ENCODE peak calls at places on chromosomes 5 and 9, in eight cellular contexts. One of them, this sample, is unnamed. For H3K4me1 and H3K9me3, the result is how much of the 10 kb centered on the place peaks cover.

GRCh38 chr9:129954868-129955550 is 88.0 kb downstream of the FNBP1 start:
- DNase-seq in naive thymus-derived CD4-positive, alpha-beta T cell: no peak
- DNase-seq in CD8-positive, alpha-beta T cell: no peak
- DNase-seq in endothelial cell of umbilical vein: peak
- DNase-seq in ovary: no peak
- DNase-seq in adrenal gland: peak
- DNase-seq in suprapubic skin: no peak
- DNase-seq in effector memory CD4-positive, alpha-beta T cell: no peak
- DNase-seq in this sample: peak

GRCh38 chr5:109563189-109563588 is 126.5 kb upstream of the MAN2A1 start:
- DNase-seq in CD8-positive, alpha-beta T cell: no peak
- DNase-seq in adrenal gland: no peak
- DNase-seq in naive thymus-derived CD4-positive, alpha-beta T cell: no peak
- DNase-seq in effector memory CD4-positive, alpha-beta T cell: no peak
- DNase-seq in suprapubic skin: no peak
- DNase-seq in endothelial cell of umbilical vein: no peak
- DNase-seq in ovary: no peak
- DNase-seq in this sample: no peak

GRCh38 chr9:126538550-126538949 is 75.2 kb upstream of the LMX1B start:
- DNase-seq in adrenal gland: no peak
- DNase-seq in naive thymus-derived CD4-positive, alpha-beta T cell: no peak
- DNase-seq in CD8-positive, alpha-beta T cell: no peak
- DNase-seq in endothelial cell of umbilical vein: no peak
- DNase-seq in suprapubic skin: no peak
- DNase-seq in ovary: no peak
- DNase-seq in effector memory CD4-positive, alpha-beta T cell: no peak
- DNase-seq in this sample: no peak

GRCh38 chr5:83096660-83097334 is 19.4 kb downstream of the XRCC4 start:
- DNase-seq in adrenal gland: no peak
- DNase-seq in suprapubic skin: no peak
- DNase-seq in ovary: no peak
- DNase-seq in effector memory CD4-positive, alpha-beta T cell: no peak
- DNase-seq in naive thymus-derived CD4-positive, alpha-beta T cell: no peak
- DNase-seq in endothelial cell of umbilical vein: no peak
- DNase-seq in CD8-positive, alpha-beta T cell: no peak
- DNase-seq in this sample: no peak

GRCh38 chr5:112983307-112983811 is 6.8 kb downstream of the DCP2 start:
- DNase-seq in suprapubic skin: no peak
- DNase-seq in adrenal gland: no peak
- DNase-seq in CD8-positive, alpha-beta T cell: no peak
- DNase-seq in ovary: no peak
- DNase-seq in naive thymus-derived CD4-positive, alpha-beta T cell: no peak
- DNase-seq in effector memory CD4-positive, alpha-beta T cell: no peak
- DNase-seq in endothelial cell of umbilical vein: no peak
- DNase-seq in this sample: no peak

GRCh38 chr9:114591206-114591853 is 3.8 kb downstream of the ATP6V1G1 start:
- DNase-seq in endothelial cell of umbilical vein: no peak
- DNase-seq in adrenal gland: no peak
- DNase-seq in ovary: no peak
- DNase-seq in suprapubic skin: no peak
- DNase-seq in naive thymus-derived CD4-positive, alpha-beta T cell: no peak
- DNase-seq in effector memory CD4-positive, alpha-beta T cell: no peak
- DNase-seq in CD8-positive, alpha-beta T cell: no peak
- DNase-seq in this sample: no peak

GRCh38 chr9:111644195-111644772 is 13.2 kb downstream of the DNAJC25 start:
- DNase-seq in naive thymus-derived CD4-positive, alpha-beta T cell: no peak
- DNase-seq in ovary: no peak
- DNase-seq in effector memory CD4-positive, alpha-beta T cell: no peak
- DNase-seq in adrenal gland: no peak
- DNase-seq in CD8-positive, alpha-beta T cell: no peak
- DNase-seq in endothelial cell of umbilical vein: no peak
- DNase-seq in suprapubic skin: no peak
- DNase-seq in this sample: no peak

GRCh38 chr5:115377468-115378217 is 81.2 kb upstream of the CCDC112 start:
- DNase-seq in naive thymus-derived CD4-positive, alpha-beta T cell: no peak
- DNase-seq in CD8-positive, alpha-beta T cell: no peak
- DNase-seq in suprapubic skin: no peak
- DNase-seq in ovary: no peak
- DNase-seq in adrenal gland: no peak
- DNase-seq in effector memory CD4-positive, alpha-beta T cell: no peak
- DNase-seq in endothelial cell of umbilical vein: peak
- DNase-seq in this sample: peak

GRCh38 chr5:72106922-72107873 is at the start of gene MAP1B:
- DNase-seq in CD8-positive, alpha-beta T cell: no peak
- DNase-seq in effector memory CD4-positive, alpha-beta T cell: no peak
- DNase-seq in ovary: peak
- DNase-seq in adrenal gland: peak
- DNase-seq in suprapubic skin: peak
- DNase-seq in endothelial cell of umbilical vein: peak
- DNase-seq in naive thymus-derived CD4-positive, alpha-beta T cell: no peak
- DNase-seq in this sample: peak

GRCh38 chr9:22446589-22446949 is at the start of gene DMRTA1:
- DNase-seq in effector memory CD4-positive, alpha-beta T cell: no peak
- DNase-seq in ovary: peak
- DNase-seq in CD8-positive, alpha-beta T cell: no peak
- DNase-seq in naive thymus-derived CD4-positive, alpha-beta T cell: no peak
- DNase-seq in suprapubic skin: peak
- DNase-seq in endothelial cell of umbilical vein: peak
- DNase-seq in adrenal gland: no peak
- DNase-seq in this sample: peak

GRCh38 chr9:16928179-16928945 is 57.9 kb upstream of the BNC2 start:
- DNase-seq in suprapubic skin: no peak
- DNase-seq in ovary: no peak
- DNase-seq in effector memory CD4-positive, alpha-beta T cell: no peak
- DNase-seq in adrenal gland: no peak
- DNase-seq in CD8-positive, alpha-beta T cell: no peak
- DNase-seq in naive thymus-derived CD4-positive, alpha-beta T cell: no peak
- DNase-seq in endothelial cell of umbilical vein: no peak
- DNase-seq in this sample: no peak

GRCh38 chr5:174454890-174455289 is 269.5 kb upstream of the MSX2 start:
- DNase-seq in effector memory CD4-positive, alpha-beta T cell: no peak
- DNase-seq in endothelial cell of umbilical vein: no peak
- DNase-seq in ovary: no peak
- DNase-seq in CD8-positive, alpha-beta T cell: no peak
- DNase-seq in adrenal gland: no peak
- DNase-seq in naive thymus-derived CD4-positive, alpha-beta T cell: no peak
- DNase-seq in suprapubic skin: no peak
- DNase-seq in this sample: no peak

GRCh38 chr5:56561-57290 is 35.2 kb upstream of the PLEKHG4B start:
- DNase-seq in naive thymus-derived CD4-positive, alpha-beta T cell: no peak
- DNase-seq in ovary: no peak
- DNase-seq in suprapubic skin: no peak
- DNase-seq in CD8-positive, alpha-beta T cell: no peak
- DNase-seq in endothelial cell of umbilical vein: no peak
- DNase-seq in effector memory CD4-positive, alpha-beta T cell: no peak
- DNase-seq in adrenal gland: no peak
- DNase-seq in this sample: peak

GRCh38 chr5:134440185-134440755 is 28.6 kb upstream of the CDKN2AIPNL start:
- DNase-seq in endothelial cell of umbilical vein: no peak
- DNase-seq in effector memory CD4-positive, alpha-beta T cell: no peak
- DNase-seq in ovary: no peak
- DNase-seq in naive thymus-derived CD4-positive, alpha-beta T cell: no peak
- DNase-seq in adrenal gland: no peak
- DNase-seq in suprapubic skin: no peak
- DNase-seq in CD8-positive, alpha-beta T cell: no peak
- DNase-seq in this sample: no peak

GRCh38 chr9:136617746-136618577 is 44.8 kb upstream of the EGFL7 start:
- DNase-seq in ovary: no peak
- DNase-seq in naive thymus-derived CD4-positive, alpha-beta T cell: no peak
- DNase-seq in CD8-positive, alpha-beta T cell: no peak
- DNase-seq in adrenal gland: no peak
- DNase-seq in effector memory CD4-positive, alpha-beta T cell: no peak
- DNase-seq in suprapubic skin: no peak
- DNase-seq in endothelial cell of umbilical vein: no peak
- DNase-seq in this sample: no peak

GRCh38 chr9:137700911-137701310 is 82.1 kb downstream of the EHMT1 start:
- DNase-seq in suprapubic skin: no peak
- DNase-seq in adrenal gland: no peak
- DNase-seq in CD8-positive, alpha-beta T cell: no peak
- DNase-seq in ovary: no peak
- DNase-seq in endothelial cell of umbilical vein: no peak
- DNase-seq in naive thymus-derived CD4-positive, alpha-beta T cell: no peak
- DNase-seq in effector memory CD4-positive, alpha-beta T cell: no peak
- DNase-seq in this sample: no peak

GRCh38 chr9:38432922-38433510 is 8.8 kb upstream of the IGFBPL1 start:
- DNase-seq in suprapubic skin: no peak
- DNase-seq in CD8-positive, alpha-beta T cell: no peak
- DNase-seq in naive thymus-derived CD4-positive, alpha-beta T cell: no peak
- DNase-seq in adrenal gland: no peak
- DNase-seq in ovary: no peak
- DNase-seq in effector memory CD4-positive, alpha-beta T cell: no peak
- DNase-seq in endothelial cell of umbilical vein: peak
- DNase-seq in this sample: peak

DNA sequence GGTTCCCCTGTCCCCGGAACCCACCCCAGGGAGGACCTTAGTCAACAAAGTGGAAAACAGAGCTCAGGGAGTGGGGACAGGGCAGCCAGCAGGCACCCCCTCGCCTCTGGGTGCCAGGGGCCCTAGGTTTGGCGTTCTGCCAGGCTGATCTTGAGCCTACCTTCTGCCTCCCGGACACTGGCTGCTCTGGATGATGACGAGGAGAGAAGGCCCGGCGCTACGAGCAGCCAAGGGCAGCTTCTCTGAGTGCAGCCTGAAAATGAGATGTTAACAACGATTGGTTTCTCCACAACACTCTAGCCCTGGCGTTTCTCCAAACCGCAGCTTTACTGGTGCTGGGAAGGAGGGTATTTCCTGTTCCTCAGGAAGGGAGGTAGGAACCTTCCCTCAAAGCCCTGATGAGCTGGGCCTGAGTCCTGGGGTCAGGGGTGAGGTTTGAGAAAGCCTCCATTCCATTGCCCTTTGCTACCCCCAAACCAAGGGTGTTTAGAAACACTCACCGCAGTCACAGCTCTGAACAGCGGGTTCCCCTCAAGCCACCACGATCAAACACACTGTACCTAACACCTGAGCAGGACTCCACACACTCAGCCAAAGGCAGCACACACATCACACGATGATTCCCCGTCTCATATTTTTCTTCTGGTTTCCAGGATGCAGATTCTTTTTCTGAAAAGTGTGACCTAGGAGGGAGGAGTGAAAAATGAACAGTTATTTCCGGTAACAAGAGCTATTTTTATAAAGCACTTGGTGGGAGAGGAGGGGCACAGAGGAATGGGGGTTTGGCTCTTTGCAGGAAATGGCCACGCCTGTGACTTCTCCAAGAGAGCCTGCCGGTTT is at the start of gene STING1:
- DNase-seq in adrenal gland: peak
- DNase-seq in suprapubic skin: peak
- DNase-seq in CD8-positive, alpha-beta T cell: peak
- DNase-seq in naive thymus-derived CD4-positive, alpha-beta T cell: peak
- DNase-seq in effector memory CD4-positive, alpha-beta T cell: peak
- DNase-seq in ovary: peak
- DNase-seq in endothelial cell of umbilical vein: peak
- DNase-seq in this sample: peak
- H3K4me3 ChIP-seq in adrenal gland: peak
- H3K4me3 ChIP-seq in suprapubic skin: peak
- H3K4me3 ChIP-seq in CD8-positive, alpha-beta T cell: peak
- H3K4me3 ChIP-seq in naive thymus-derived CD4-positive, alpha-beta T cell: peak
- H3K4me3 ChIP-seq in effector memory CD4-positive, alpha-beta T cell: peak
- H3K4me3 ChIP-seq in ovary: peak
- H3K4me3 ChIP-seq in endothelial cell of umbilical vein: peak
- H3K4me3 ChIP-seq in this sample: peak

GRCh38 chr5:123503299-123503698 is 8.7 kb upstream of the CSNK1G3 start:
- DNase-seq in naive thymus-derived CD4-positive, alpha-beta T cell: no peak
- DNase-seq in effector memory CD4-positive, alpha-beta T cell: no peak
- DNase-seq in endothelial cell of umbilical vein: no peak
- DNase-seq in adrenal gland: no peak
- DNase-seq in ovary: no peak
- DNase-seq in CD8-positive, alpha-beta T cell: no peak
- DNase-seq in suprapubic skin: no peak
- DNase-seq in this sample: no peak
- H3K4me1 ChIP-seq in naive thymus-derived CD4-positive, alpha-beta T cell: under half
- H3K4me1 ChIP-seq in effector memory CD4-positive, alpha-beta T cell: under half
- H3K4me1 ChIP-seq in endothelial cell of umbilical vein: under half
- H3K4me1 ChIP-seq in adrenal gland: under half
- H3K4me1 ChIP-seq in ovary: under half
- H3K4me1 ChIP-seq in CD8-positive, alpha-beta T cell: under half
- H3K4me1 ChIP-seq in suprapubic skin: under half
- H3K4me1 ChIP-seq in this sample: under half

GRCh38 chr9:112997236-112997941 is 14.6 kb downstream of the ZNF883 start:
- DNase-seq in naive thymus-derived CD4-positive, alpha-beta T cell: no peak
- DNase-seq in effector memory CD4-positive, alpha-beta T cell: no peak
- DNase-seq in adrenal gland: no peak
- DNase-seq in suprapubic skin: no peak
- DNase-seq in ovary: no peak
- DNase-seq in endothelial cell of umbilical vein: no peak
- DNase-seq in CD8-positive, alpha-beta T cell: no peak
- DNase-seq in this sample: peak
- H3K9me3 ChIP-seq in naive thymus-derived CD4-positive, alpha-beta T cell: under half
- H3K9me3 ChIP-seq in effector memory CD4-positive, alpha-beta T cell: under half
- H3K9me3 ChIP-seq in adrenal gland: under half
- H3K9me3 ChIP-seq in suprapubic skin: half or more
- H3K9me3 ChIP-seq in ovary: under half
- H3K9me3 ChIP-seq in endothelial cell of umbilical vein: under half
- H3K9me3 ChIP-seq in CD8-positive, alpha-beta T cell: under half
- H3K9me3 ChIP-seq in this sample: half or more

GRCh38 chr9:134547161-134548100 is 94.2 kb upstream of the COL5A1 start:
- DNase-seq in adrenal gland: no peak
- DNase-seq in effector memory CD4-positive, alpha-beta T cell: no peak
- DNase-seq in endothelial cell of umbilical vein: no peak
- DNase-seq in suprapubic skin: no peak
- DNase-seq in CD8-positive, alpha-beta T cell: no peak
- DNase-seq in ovary: no peak
- DNase-seq in naive thymus-derived CD4-positive, alpha-beta T cell: no peak
- DNase-seq in this sample: no peak

GRCh38 chr9:134545213-134546211 is 96.1 kb upstream of the COL5A1 start:
- DNase-seq in effector memory CD4-positive, alpha-beta T cell: no peak
- DNase-seq in endothelial cell of umbilical vein: no peak
- DNase-seq in naive thymus-derived CD4-positive, alpha-beta T cell: no peak
- DNase-seq in ovary: no peak
- DNase-seq in CD8-positive, alpha-beta T cell: no peak
- DNase-seq in suprapubic skin: no peak
- DNase-seq in adrenal gland: no peak
- DNase-seq in this sample: no peak

GRCh38 chr9:134546746-134547145 is 94.9 kb upstream of the COL5A1 start:
- DNase-seq in endothelial cell of umbilical vein: no peak
- DNase-seq in effector memory CD4-positive, alpha-beta T cell: no peak
- DNase-seq in adrenal gland: no peak
- DNase-seq in naive thymus-derived CD4-positive, alpha-beta T cell: no peak
- DNase-seq in suprapubic skin: no peak
- DNase-seq in ovary: no peak
- DNase-seq in CD8-positive, alpha-beta T cell: no peak
- DNase-seq in this sample: no peak

GRCh38 chr9:134544388-134545212 is 97.0 kb upstream of the COL5A1 start:
- DNase-seq in adrenal gland: peak
- DNase-seq in CD8-positive, alpha-beta T cell: no peak
- DNase-seq in suprapubic skin: no peak
- DNase-seq in ovary: no peak
- DNase-seq in naive thymus-derived CD4-positive, alpha-beta T cell: no peak
- DNase-seq in effector memory CD4-positive, alpha-beta T cell: no peak
- DNase-seq in endothelial cell of umbilical vein: peak
- DNase-seq in this sample: peak

DNA sequence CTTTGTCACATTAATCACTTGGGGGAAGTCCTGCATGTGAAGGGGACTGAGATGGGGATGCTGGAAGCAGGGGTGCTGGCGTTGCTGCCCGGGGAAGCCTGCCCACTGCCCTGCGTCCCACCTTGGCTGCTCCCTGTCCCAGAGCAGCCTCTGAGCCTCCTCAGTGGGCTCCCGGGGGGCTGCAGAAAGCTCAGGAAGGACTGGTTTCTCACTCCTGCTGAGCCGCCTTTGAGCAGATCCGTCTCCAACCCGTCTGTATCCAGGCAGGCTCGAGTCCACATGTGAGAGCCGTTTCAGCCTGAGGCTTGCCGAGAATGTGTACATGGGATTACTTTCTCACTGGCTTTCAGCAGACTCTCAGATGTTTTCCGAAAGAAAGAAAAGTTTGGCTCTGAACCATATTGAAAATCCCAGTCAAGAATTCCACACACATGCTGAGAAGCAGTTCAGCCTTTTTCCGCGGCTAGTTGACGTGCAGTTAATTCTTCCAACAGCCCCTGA is 95.3 kb upstream of the COL5A1 start:
- DNase-seq in endothelial cell of umbilical vein: no peak
- DNase-seq in naive thymus-derived CD4-positive, alpha-beta T cell: no peak
- DNase-seq in adrenal gland: no peak
- DNase-seq in CD8-positive, alpha-beta T cell: no peak
- DNase-seq in ovary: no peak
- DNase-seq in effector memory CD4-positive, alpha-beta T cell: no peak
- DNase-seq in suprapubic skin: no peak
- DNase-seq in this sample: peak
- H3K4me3 ChIP-seq in endothelial cell of umbilical vein: no peak
- H3K4me3 ChIP-seq in naive thymus-derived CD4-positive, alpha-beta T cell: no peak
- H3K4me3 ChIP-seq in adrenal gland: no peak
- H3K4me3 ChIP-seq in CD8-positive, alpha-beta T cell: no peak
- H3K4me3 ChIP-seq in ovary: no peak
- H3K4me3 ChIP-seq in effector memory CD4-positive, alpha-beta T cell: no peak
- H3K4me3 ChIP-seq in suprapubic skin: peak
- H3K4me3 ChIP-seq in this sample: no peak